ENCODE peak calls at places on chromosomes 6 and 20, in ten cellular contexts. One of them, this sample, is unnamed.
A peak's percentile ranks its signal among the peaks of the same experiment; 100 is the strongest.

GRCh38 chr6:134287863-134288537 is 29.9 kb downstream of the SGK1 start:
- DNase-seq in effector memory CD4-positive, alpha-beta T cell: no peak
- DNase-seq in prostate gland: no peak
- DNase-seq in heart left ventricle: no peak
- DNase-seq in aorta: no peak
- DNase-seq in dorsolateral prefrontal cortex: no peak
- DNase-seq in tibial nerve: no peak
- DNase-seq in AG04450: no peak
- DNase-seq in thoracic aorta: no peak
- DNase-seq in IMR-90: peak; percentile 74
- DNase-seq in this sample: no peak

GRCh38 chr20:51767018-51767866 is 948 bp downstream of the ATP9A start:
- DNase-seq in thoracic aorta: no peak
- DNase-seq in tibial nerve: peak; percentile 41
- DNase-seq in aorta: peak; percentile 89
- DNase-seq in IMR-90: no peak
- DNase-seq in effector memory CD4-positive, alpha-beta T cell: no peak
- DNase-seq in prostate gland: peak; percentile 94
- DNase-seq in heart left ventricle: peak; percentile 72
- DNase-seq in AG04450: no peak
- DNase-seq in dorsolateral prefrontal cortex: peak; percentile 95
- DNase-seq in this sample: peak; percentile 75

GRCh38 chr20:51166489-51166888 is 143.6 kb upstream of the KCNG1 start:
- DNase-seq in dorsolateral prefrontal cortex: no peak
- DNase-seq in heart left ventricle: no peak
- DNase-seq in aorta: no peak
- DNase-seq in effector memory CD4-positive, alpha-beta T cell: no peak
- DNase-seq in prostate gland: no peak
- DNase-seq in AG04450: no peak
- DNase-seq in thoracic aorta: no peak
- DNase-seq in IMR-90: no peak
- DNase-seq in tibial nerve: no peak
- DNase-seq in this sample: no peak

GRCh38 chr6:157476797-157477196 is 95.8 kb downstream of the ZDHHC14 start:
- DNase-seq in effector memory CD4-positive, alpha-beta T cell: no peak
- DNase-seq in IMR-90: no peak
- DNase-seq in tibial nerve: no peak
- DNase-seq in heart left ventricle: no peak
- DNase-seq in aorta: no peak
- DNase-seq in dorsolateral prefrontal cortex: no peak
- DNase-seq in AG04450: no peak
- DNase-seq in prostate gland: no peak
- DNase-seq in thoracic aorta: no peak
- DNase-seq in this sample: no peak

GRCh38 chr6:11324453-11325023 is 92.1 kb upstream of the NEDD9 start:
- DNase-seq in IMR-90: peak; percentile 19
- DNase-seq in dorsolateral prefrontal cortex: no peak
- DNase-seq in tibial nerve: no peak
- DNase-seq in heart left ventricle: no peak
- DNase-seq in effector memory CD4-positive, alpha-beta T cell: no peak
- DNase-seq in aorta: no peak
- DNase-seq in thoracic aorta: no peak
- DNase-seq in AG04450: no peak
- DNase-seq in prostate gland: no peak
- DNase-seq in this sample: no peak

GRCh38 chr6:157281570-157281969 is 41.7 kb downstream of the TMEM242 start:
- DNase-seq in aorta: no peak
- DNase-seq in dorsolateral prefrontal cortex: no peak
- DNase-seq in tibial nerve: no peak
- DNase-seq in prostate gland: no peak
- DNase-seq in heart left ventricle: peak; percentile 29
- DNase-seq in AG04450: no peak
- DNase-seq in IMR-90: no peak
- DNase-seq in thoracic aorta: no peak
- DNase-seq in effector memory CD4-positive, alpha-beta T cell: no peak
- DNase-seq in this sample: no peak

GRCh38 chr6:83514877-83515466 is 2.6 kb downstream of the PRSS35 start:
- DNase-seq in heart left ventricle: no peak
- DNase-seq in prostate gland: peak; percentile 23
- DNase-seq in thoracic aorta: no peak
- DNase-seq in AG04450: peak; percentile 63
- DNase-seq in tibial nerve: no peak
- DNase-seq in effector memory CD4-positive, alpha-beta T cell: no peak
- DNase-seq in dorsolateral prefrontal cortex: peak; percentile 29
- DNase-seq in aorta: no peak
- DNase-seq in IMR-90: peak; percentile 80
- DNase-seq in this sample: no peak

GRCh38 chr20:56636701-56637100 is 7.6 kb downstream of the TFAP2C start:
- DNase-seq in heart left ventricle: no peak
- DNase-seq in AG04450: no peak
- DNase-seq in prostate gland: no peak
- DNase-seq in thoracic aorta: no peak
- DNase-seq in dorsolateral prefrontal cortex: no peak
- DNase-seq in IMR-90: no peak
- DNase-seq in effector memory CD4-positive, alpha-beta T cell: no peak
- DNase-seq in aorta: no peak
- DNase-seq in tibial nerve: no peak
- DNase-seq in this sample: no peak

GRCh38 chr6:17931227-17931626 is 56.2 kb downstream of the KIF13A start:
- DNase-seq in dorsolateral prefrontal cortex: no peak
- DNase-seq in aorta: no peak
- DNase-seq in thoracic aorta: no peak
- DNase-seq in IMR-90: no peak
- DNase-seq in effector memory CD4-positive, alpha-beta T cell: no peak
- DNase-seq in prostate gland: no peak
- DNase-seq in AG04450: no peak
- DNase-seq in heart left ventricle: no peak
- DNase-seq in tibial nerve: no peak
- DNase-seq in this sample: no peak

GRCh38 chr6:17927705-17928104 is 59.7 kb downstream of the KIF13A start:
- DNase-seq in tibial nerve: no peak
- DNase-seq in prostate gland: no peak
- DNase-seq in effector memory CD4-positive, alpha-beta T cell: no peak
- DNase-seq in AG04450: no peak
- DNase-seq in heart left ventricle: peak; percentile 53
- DNase-seq in thoracic aorta: no peak
- DNase-seq in aorta: no peak
- DNase-seq in IMR-90: no peak
- DNase-seq in dorsolateral prefrontal cortex: no peak
- DNase-seq in this sample: no peak

GRCh38 chr6:17930321-17930993 is 57.0 kb downstream of the KIF13A start:
- DNase-seq in prostate gland: no peak
- DNase-seq in heart left ventricle: peak; percentile 39
- DNase-seq in aorta: no peak
- DNase-seq in tibial nerve: no peak
- DNase-seq in AG04450: no peak
- DNase-seq in IMR-90: peak; percentile 40
- DNase-seq in effector memory CD4-positive, alpha-beta T cell: no peak
- DNase-seq in thoracic aorta: no peak
- DNase-seq in dorsolateral prefrontal cortex: no peak
- DNase-seq in this sample: no peak

GRCh38 chr6:17932362-17932852 is 55.0 kb downstream of the KIF13A start:
- DNase-seq in dorsolateral prefrontal cortex: no peak
- DNase-seq in IMR-90: peak; percentile 85
- DNase-seq in aorta: no peak
- DNase-seq in heart left ventricle: peak; percentile 81
- DNase-seq in effector memory CD4-positive, alpha-beta T cell: no peak
- DNase-seq in tibial nerve: no peak
- DNase-seq in thoracic aorta: peak; percentile 20
- DNase-seq in prostate gland: no peak
- DNase-seq in AG04450: peak; percentile 73
- DNase-seq in this sample: peak; percentile 71

DNA sequence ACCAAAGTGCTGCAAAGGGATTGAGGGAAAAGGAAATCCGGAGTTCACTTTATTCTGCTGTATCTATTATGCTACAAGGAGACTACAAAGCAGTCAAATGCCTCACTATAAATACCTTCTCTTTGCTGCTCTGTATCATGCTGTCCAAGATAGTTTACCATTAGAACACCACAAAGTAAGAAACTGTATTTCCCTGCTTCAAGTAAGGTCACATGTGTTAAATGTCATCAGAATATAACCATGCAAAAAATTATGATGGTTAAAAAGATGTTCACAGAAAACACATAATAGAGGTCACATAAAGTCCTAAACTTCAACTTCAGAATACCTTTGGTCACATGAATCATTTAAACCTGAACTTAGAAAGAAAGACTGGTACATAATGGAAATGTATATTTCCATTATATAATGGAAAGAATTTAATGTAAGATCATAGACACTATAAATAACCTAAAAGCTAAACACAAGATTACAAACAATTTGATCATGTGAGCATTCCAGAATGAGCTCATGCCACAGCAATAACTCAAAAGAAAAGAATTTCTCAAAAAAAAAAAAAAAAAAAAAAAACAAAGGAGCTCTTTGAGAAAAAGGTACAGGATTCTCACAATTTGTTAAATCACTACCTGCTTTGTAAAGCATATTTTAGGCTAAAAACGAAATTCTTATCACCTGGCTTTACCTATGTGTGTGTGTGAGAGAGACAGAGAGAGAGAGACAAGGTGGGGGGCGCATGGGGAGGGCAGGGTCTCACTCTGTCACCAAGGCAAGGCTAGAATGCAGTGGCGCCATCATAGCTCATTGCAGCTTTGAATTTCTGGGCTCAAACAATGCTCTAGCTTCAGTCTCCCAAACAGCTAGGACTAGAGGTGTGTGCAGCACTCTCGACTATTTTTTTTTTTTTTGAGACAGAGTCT is 58.7 kb downstream of the KIF13A start:
- DNase-seq in IMR-90: peak; percentile 76
- DNase-seq in dorsolateral prefrontal cortex: no peak
- DNase-seq in aorta: no peak
- DNase-seq in tibial nerve: no peak
- DNase-seq in effector memory CD4-positive, alpha-beta T cell: no peak
- DNase-seq in prostate gland: no peak
- DNase-seq in AG04450: no peak
- DNase-seq in heart left ventricle: no peak
- DNase-seq in thoracic aorta: no peak
- DNase-seq in this sample: no peak
- H3K27ac ChIP-seq in IMR-90: peak overlapping the region; percentile 92
- H3K27ac ChIP-seq in dorsolateral prefrontal cortex: peak overlapping the region; percentile 17
- H3K27ac ChIP-seq in aorta: peak overlapping the region; percentile 95
- H3K27ac ChIP-seq in tibial nerve: no peak overlapping the region
- H3K27ac ChIP-seq in effector memory CD4-positive, alpha-beta T cell: no peak overlapping the region
- H3K27ac ChIP-seq in prostate gland: no peak overlapping the region
- H3K27ac ChIP-seq in AG04450: peak overlapping the region; percentile 87
- H3K27ac ChIP-seq in heart left ventricle: peak overlapping the region; percentile 90
- H3K27ac ChIP-seq in thoracic aorta: peak overlapping the region; percentile 65
- H3K27ac ChIP-seq in this sample: peak overlapping the region; percentile 35

GRCh38 chr6:44093750-44094402 is 33.4 kb downstream of the MRPL14 start:
- DNase-seq in tibial nerve: no peak
- DNase-seq in thoracic aorta: no peak
- DNase-seq in effector memory CD4-positive, alpha-beta T cell: no peak
- DNase-seq in heart left ventricle: no peak
- DNase-seq in AG04450: no peak
- DNase-seq in dorsolateral prefrontal cortex: no peak
- DNase-seq in aorta: no peak
- DNase-seq in IMR-90: no peak
- DNase-seq in prostate gland: no peak
- DNase-seq in this sample: no peak

GRCh38 chr6:44092312-44092884 is 34.9 kb downstream of the MRPL14 start:
- DNase-seq in IMR-90: no peak
- DNase-seq in thoracic aorta: no peak
- DNase-seq in effector memory CD4-positive, alpha-beta T cell: no peak
- DNase-seq in aorta: no peak
- DNase-seq in prostate gland: no peak
- DNase-seq in heart left ventricle: no peak
- DNase-seq in dorsolateral prefrontal cortex: no peak
- DNase-seq in tibial nerve: no peak
- DNase-seq in AG04450: no peak
- DNase-seq in this sample: no peak

GRCh38 chr6:44093066-44093465 is 34.2 kb downstream of the MRPL14 start:
- DNase-seq in tibial nerve: no peak
- DNase-seq in heart left ventricle: no peak
- DNase-seq in thoracic aorta: no peak
- DNase-seq in IMR-90: no peak
- DNase-seq in dorsolateral prefrontal cortex: no peak
- DNase-seq in effector memory CD4-positive, alpha-beta T cell: no peak
- DNase-seq in AG04450: no peak
- DNase-seq in aorta: no peak
- DNase-seq in prostate gland: no peak
- DNase-seq in this sample: no peak

GRCh38 chr6:44096615-44097014 is 30.6 kb downstream of the MRPL14 start:
- DNase-seq in heart left ventricle: peak; percentile 73
- DNase-seq in effector memory CD4-positive, alpha-beta T cell: peak; percentile 67
- DNase-seq in tibial nerve: peak; percentile 65
- DNase-seq in dorsolateral prefrontal cortex: peak; percentile 80
- DNase-seq in IMR-90: peak; percentile 72
- DNase-seq in aorta: peak; percentile 88
- DNase-seq in thoracic aorta: no peak
- DNase-seq in prostate gland: peak; percentile 67
- DNase-seq in AG04450: no peak
- DNase-seq in this sample: no peak

GRCh38 chr6:44094403-44095242 is 32.6 kb downstream of the MRPL14 start:
- DNase-seq in tibial nerve: no peak
- DNase-seq in AG04450: no peak
- DNase-seq in prostate gland: no peak
- DNase-seq in thoracic aorta: no peak
- DNase-seq in effector memory CD4-positive, alpha-beta T cell: no peak
- DNase-seq in dorsolateral prefrontal cortex: no peak
- DNase-seq in IMR-90: no peak
- DNase-seq in heart left ventricle: no peak
- DNase-seq in aorta: no peak
- DNase-seq in this sample: no peak
- H3K27ac ChIP-seq in tibial nerve: no peak overlapping the region
- H3K27ac ChIP-seq in AG04450: no peak overlapping the region
- H3K27ac ChIP-seq in prostate gland: no peak overlapping the region
- H3K27ac ChIP-seq in thoracic aorta: no peak overlapping the region
- H3K27ac ChIP-seq in effector memory CD4-positive, alpha-beta T cell: no peak overlapping the region
- H3K27ac ChIP-seq in dorsolateral prefrontal cortex: no peak overlapping the region
- H3K27ac ChIP-seq in IMR-90: no peak overlapping the region
- H3K27ac ChIP-seq in heart left ventricle: no peak overlapping the region
- H3K27ac ChIP-seq in aorta: no peak overlapping the region
- H3K27ac ChIP-seq in this sample: no peak overlapping the region

DNA sequence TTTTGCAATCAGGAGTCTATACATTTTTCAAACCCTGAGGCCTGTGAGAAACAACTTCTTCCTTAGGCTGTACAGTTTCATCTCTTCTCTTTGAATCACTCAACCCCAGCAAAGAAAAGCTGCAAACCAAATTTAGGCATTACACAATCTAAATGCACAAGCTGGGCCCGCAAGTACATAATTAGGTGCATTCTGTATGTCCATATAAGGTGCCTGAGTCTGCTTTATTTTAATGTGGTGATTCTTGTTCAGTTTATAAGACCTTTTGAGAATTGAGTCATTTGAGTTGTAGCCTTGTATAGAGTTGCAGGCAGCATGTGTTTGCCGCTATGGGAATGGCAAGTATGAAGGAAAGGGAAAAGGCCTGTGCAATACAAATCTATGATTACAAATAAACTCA is 709.6 kb upstream of the MARCKS start:
- DNase-seq in tibial nerve: no peak
- DNase-seq in aorta: no peak
- DNase-seq in heart left ventricle: no peak
- DNase-seq in prostate gland: no peak
- DNase-seq in effector memory CD4-positive, alpha-beta T cell: no peak
- DNase-seq in thoracic aorta: no peak
- DNase-seq in IMR-90: peak; percentile 94
- DNase-seq in dorsolateral prefrontal cortex: no peak
- DNase-seq in AG04450: peak; percentile 87
- DNase-seq in this sample: no peak
- H3K27ac ChIP-seq in tibial nerve: no peak overlapping the region
- H3K27ac ChIP-seq in aorta: no peak overlapping the region
- H3K27ac ChIP-seq in heart left ventricle: no peak overlapping the region
- H3K27ac ChIP-seq in prostate gland: no peak overlapping the region
- H3K27ac ChIP-seq in effector memory CD4-positive, alpha-beta T cell: no peak overlapping the region
- H3K27ac ChIP-seq in thoracic aorta: no peak overlapping the region
- H3K27ac ChIP-seq in IMR-90: peak overlapping the region; percentile 33
- H3K27ac ChIP-seq in dorsolateral prefrontal cortex: no peak overlapping the region
- H3K27ac ChIP-seq in AG04450: peak overlapping the region; percentile 85
- H3K27ac ChIP-seq in this sample: no peak overlapping the region

GRCh38 chr20:6898928-6899327 is 131.4 kb downstream of the BMP2 start:
- DNase-seq in IMR-90: no peak
- DNase-seq in dorsolateral prefrontal cortex: no peak
- DNase-seq in thoracic aorta: no peak
- DNase-seq in AG04450: no peak
- DNase-seq in heart left ventricle: no peak
- DNase-seq in prostate gland: no peak
- DNase-seq in tibial nerve: no peak
- DNase-seq in aorta: no peak
- DNase-seq in effector memory CD4-positive, alpha-beta T cell: no peak
- DNase-seq in this sample: no peak
- H3K27ac ChIP-seq in IMR-90: no peak overlapping the region
- H3K27ac ChIP-seq in dorsolateral prefrontal cortex: no peak overlapping the region
- H3K27ac ChIP-seq in thoracic aorta: no peak overlapping the region
- H3K27ac ChIP-seq in AG04450: no peak overlapping the region
- H3K27ac ChIP-seq in heart left ventricle: no peak overlapping the region
- H3K27ac ChIP-seq in prostate gland: no peak overlapping the region
- H3K27ac ChIP-seq in tibial nerve: no peak overlapping the region
- H3K27ac ChIP-seq in aorta: no peak overlapping the region
- H3K27ac ChIP-seq in effector memory CD4-positive, alpha-beta T cell: no peak overlapping the region
- H3K27ac ChIP-seq in this sample: no peak overlapping the region